ENCODE peak calls at places on chromosomes 6 and 20, in eight cellular contexts. R is osteocyte, C is GM13977, M is GM23338, B is AG10803, D is PC-3, N is endodermal cell, O is lower lobe of right lung. F is an unnamed sample.

GRCh38 chr6:28866342-28867077 is 57.3 kb downstream of the TRIM27 start:
- DNase-seq in R (peak), C (peak), M (peak), B (peak), D (peak), N (peak), O (peak), F (peak)

GRCh38 chr6:150286919-150287318 is 81.9 kb upstream of the IYD start:
- DNase-seq in R (no peak), C (no peak), M (peak), B (no peak), D (no peak), N (no peak), O (no peak), F (no peak)

GRCh38 chr6:135088818-135089809 is 34.5 kb upstream of the HBS1L start:
- DNase-seq in R (no peak), C (peak), M (peak), B (peak), D (peak), N (no peak), O (no peak), F (peak)

GRCh38 chr6:26554669-26555504 is 16.7 kb downstream of the HMGN4 start:
- DNase-seq in R (no peak), C (peak), M (peak), B (peak), D (peak), N (peak), O (no peak), F (peak)

GRCh38 chr20:51446656-51447055 is 95.9 kb downstream of the NFATC2 start:
- DNase-seq in R (no peak), C (no peak), M (no peak), B (peak), D (peak), N (no peak), O (no peak), F (peak)

GRCh38 chr20:59019217-59019616 is at the start of gene TUBB1:
- DNase-seq in R (peak), C (no peak), M (no peak), B (no peak), D (no peak), N (no peak), O (no peak), F (no peak)

GRCh38 chr20:58233881-58234528 is 5.6 kb upstream of the ANKRD60 start:
- DNase-seq in R (peak), C (no peak), M (peak), B (no peak), D (peak), N (peak), O (no peak), F (no peak)

GRCh38 chr6:151576658-151577057 is 82.8 kb downstream of the CCDC170 start:
- DNase-seq in R (no peak), C (no peak), M (no peak), B (no peak), D (peak), N (no peak), O (no peak), F (no peak)

GRCh38 chr6:41455818-41456217 is 90.4 kb upstream of the FOXP4 start:
- DNase-seq in R (no peak), C (no peak), M (no peak), B (no peak), D (no peak), N (peak), O (no peak), F (no peak)

GRCh38 chr20:54029176-54029575 is 41.2 kb downstream of the BCAS1 start:
- DNase-seq in R (no peak), C (no peak), M (no peak), B (peak), D (no peak), N (no peak), O (no peak), F (no peak)

GRCh38 chr6:157456524-157456829 is 75.5 kb downstream of the ZDHHC14 start:
- DNase-seq in R (no peak), C (peak), M (no peak), B (no peak), D (no peak), N (no peak), O (no peak), F (no peak)

GRCh38 chr6:127475823-127476176 is 16.6 kb upstream of the KIAA0408 start:
- DNase-seq in R (no peak), C (no peak), M (no peak), B (no peak), D (no peak), N (no peak), O (no peak), F (no peak)

GRCh38 chr6:134795696-134796095 is 154.2 kb downstream of the ALDH8A1 start:
- DNase-seq in R (no peak), C (no peak), M (peak), B (no peak), D (no peak), N (no peak), O (no peak), F (no peak)

GRCh38 chr6:10407674-10408054 is 7.2 kb downstream of the TFAP2A start:
- DNase-seq in R (no peak), C (no peak), M (no peak), B (peak), D (peak), N (no peak), O (no peak), F (no peak)

GRCh38 chr20:34824026-34824860 is 1.2 kb downstream of the NCOA6 start:
- DNase-seq in R (no peak), C (peak), M (peak), B (peak), D (peak), N (peak), O (peak), F (peak)

GRCh38 chr20:45874576-45874975 is 6.5 kb upstream of the ZSWIM1 start:
- DNase-seq in R (no peak), C (no peak), M (no peak), B (no peak), D (no peak), N (no peak), O (no peak), F (no peak)

GRCh38 chr6:107550241-107550840 is 60.4 kb downstream of the SOBP start:
- DNase-seq in R (peak), C (no peak), M (no peak), B (no peak), D (no peak), N (no peak), O (no peak), F (no peak)

GRCh38 chr6:42200035-42200434 is 5.3 kb upstream of the GUCA1B start:
- DNase-seq in R (no peak), C (no peak), M (no peak), B (peak), D (peak), N (no peak), O (no peak), F (peak)

GRCh38 chr6:87728706-87729105 is 26.7 kb upstream of the AKIRIN2 start:
- DNase-seq in R (no peak), C (no peak), M (no peak), B (no peak), D (no peak), N (no peak), O (no peak), F (no peak)

GRCh38 chr6:35359744-35360348 is 17.5 kb downstream of the PPARD start:
- DNase-seq in R (no peak), C (no peak), M (no peak), B (peak), D (peak), N (no peak), O (no peak), F (peak)

GRCh38 chr20:47907031-47907670 is 121.9 kb upstream of the SULF2 start:
- DNase-seq in R (no peak), C (no peak), M (peak), B (no peak), D (no peak), N (no peak), O (no peak), F (no peak)

GRCh38 chr6:11972806-11973205 is 39.3 kb upstream of the HIVEP1 start:
- DNase-seq in R (no peak), C (no peak), M (no peak), B (peak), D (no peak), N (no peak), O (no peak), F (no peak)

GRCh38 chr6:155432293-155432692 is 23.3 kb downstream of the NOX3 start:
- DNase-seq in R (no peak), C (no peak), M (no peak), B (no peak), D (peak), N (no peak), O (no peak), F (peak)

GRCh38 chr6:70706491-70707123 is 38.9 kb downstream of the SMAP1 start:
- DNase-seq in R (no peak), C (no peak), M (peak), B (peak), D (peak), N (no peak), O (no peak), F (peak)

GRCh38 chr6:18363746-18364145 is 23.4 kb upstream of the RNF144B start:
- DNase-seq in R (no peak), C (no peak), M (no peak), B (no peak), D (no peak), N (no peak), O (no peak), F (no peak)

GRCh38 chr6:3489032-3489757 is 32.3 kb upstream of the SLC22A23 start:
- DNase-seq in R (no peak), C (no peak), M (peak), B (peak), D (peak), N (peak), O (no peak), F (no peak)

GRCh38 chr20:44832724-44833123 is 22.4 kb upstream of the RIMS4 start:
- DNase-seq in R (no peak), C (no peak), M (peak), B (peak), D (peak), N (peak), O (no peak), F (no peak)

GRCh38 chr20:60283281-60283680 is 325.1 kb downstream of the CDH26 start:
- DNase-seq in R (no peak), C (no peak), M (peak), B (no peak), D (peak), N (no peak), O (no peak), F (no peak)

GRCh38 chr6:14957355-14958059 is 288.4 kb upstream of the JARID2 start:
- DNase-seq in R (no peak), C (no peak), M (no peak), B (no peak), D (no peak), N (no peak), O (no peak), F (no peak)

GRCh38 chr6:80638222-80639055 is 532.0 kb downstream of the BCKDHB start:
- DNase-seq in R (no peak), C (peak), M (peak), B (peak), D (peak), N (peak), O (peak), F (peak)

GRCh38 chr6:20633566-20634340 is 99.5 kb downstream of the CDKAL1 start:
- DNase-seq in R (no peak), C (no peak), M (no peak), B (peak), D (no peak), N (no peak), O (no peak), F (no peak)

GRCh38 chr6:156776841-156777576 is at the start of gene ARID1B:
- DNase-seq in R (peak), C (peak), M (peak), B (peak), D (peak), N (peak), O (peak), F (peak)

GRCh38 chr6:78861509-78861908 is 5.8 kb upstream of the IRAK1BP1 start:
- DNase-seq in R (no peak), C (no peak), M (no peak), B (no peak), D (peak), N (no peak), O (no peak), F (no peak)

GRCh38 chr6:30683137-30683979 is 3.1 kb downstream of the PPP1R18 start:
- DNase-seq in R (no peak), C (peak), M (no peak), B (no peak), D (no peak), N (no peak), O (no peak), F (no peak)

GRCh38 chr6:35146453-35146852 is 5.3 kb upstream of the TCP11 start:
- DNase-seq in R (no peak), C (peak), M (peak), B (peak), D (peak), N (peak), O (peak), F (peak)

GRCh38 chr6:112683106-112683505 is 336.0 kb downstream of the RFPL4B start:
- DNase-seq in R (no peak), C (no peak), M (no peak), B (no peak), D (no peak), N (no peak), O (no peak), F (no peak)

DNA sequence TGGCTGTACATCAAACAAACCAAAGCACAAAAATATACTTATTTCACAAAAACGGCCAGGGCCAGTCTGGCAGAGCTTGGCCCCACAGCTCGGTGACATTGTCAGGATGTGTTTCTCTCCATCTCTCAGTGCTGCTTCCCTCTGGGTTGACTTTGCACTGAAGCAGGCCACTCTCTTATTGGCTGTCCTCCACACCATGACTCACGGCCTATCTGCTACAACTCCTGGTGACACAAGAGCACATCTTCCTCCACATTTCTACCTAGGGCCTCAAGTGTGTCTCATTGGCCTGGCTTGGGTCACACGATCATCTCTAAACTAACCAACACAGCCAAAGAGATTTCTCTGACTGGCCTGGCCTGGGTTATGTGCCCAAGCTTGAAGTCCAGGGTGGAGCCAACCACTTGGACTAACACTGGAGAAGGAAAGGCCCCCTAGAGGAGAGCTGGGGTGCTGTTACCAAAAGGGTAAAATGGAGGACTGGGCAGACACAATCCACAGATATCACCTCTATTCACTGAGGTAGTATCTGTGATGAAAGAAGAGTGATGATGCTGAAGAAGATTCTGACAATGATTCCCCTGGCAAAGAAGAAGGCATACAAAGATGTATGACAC is 159.8 kb upstream of the TSHZ2 start:
- DNase-seq in R (no peak), C (no peak), M (peak), B (no peak), D (no peak), N (peak), O (no peak), F (no peak)
- TF ChIP-seq CTCF in R (no peak), C (no peak), M (peak), B (no peak), D (no peak), N (peak), O (no peak), F (no peak)

GRCh38 chr6:162904069-162904663 is 176.4 kb downstream of the PACRG start:
- DNase-seq in R (no peak), C (no peak), M (no peak), B (no peak), D (no peak), N (no peak), O (no peak), F (no peak)

GRCh38 chr6:162900503-162900902 is 172.7 kb downstream of the PACRG start:
- DNase-seq in R (no peak), C (no peak), M (no peak), B (no peak), D (no peak), N (no peak), O (no peak), F (no peak)

GRCh38 chr6:162898011-162898410 is 170.2 kb downstream of the PACRG start:
- DNase-seq in R (no peak), C (no peak), M (no peak), B (no peak), D (no peak), N (no peak), O (no peak), F (no peak)

DNA sequence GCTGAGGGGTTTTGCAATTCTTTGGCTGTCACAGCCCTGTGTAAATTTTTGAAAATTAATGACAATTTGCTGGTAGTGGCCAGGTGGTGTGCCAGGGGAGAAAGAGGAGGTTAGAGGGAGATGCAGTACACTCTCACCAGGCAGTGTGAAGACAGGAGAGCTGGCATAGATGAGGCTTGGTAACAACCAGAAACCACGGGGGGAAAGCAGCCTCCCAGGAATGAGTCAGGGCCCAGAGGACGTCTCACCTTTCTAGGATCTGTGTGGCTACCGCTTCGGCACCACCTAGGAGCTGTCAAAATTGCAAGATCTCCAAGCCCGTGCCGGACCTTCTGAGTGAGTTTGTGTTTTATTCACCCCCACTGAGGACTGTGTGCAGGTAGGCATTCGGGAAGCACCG is 171.4 kb downstream of the PACRG start:
- DNase-seq in R (no peak), C (no peak), M (no peak), B (no peak), D (no peak), N (peak), O (no peak), F (no peak)
- TF ChIP-seq CTCF in R (no peak), C (no peak), M (no peak), B (no peak), D (no peak), N (no peak), O (no peak), F (no peak)

DNA sequence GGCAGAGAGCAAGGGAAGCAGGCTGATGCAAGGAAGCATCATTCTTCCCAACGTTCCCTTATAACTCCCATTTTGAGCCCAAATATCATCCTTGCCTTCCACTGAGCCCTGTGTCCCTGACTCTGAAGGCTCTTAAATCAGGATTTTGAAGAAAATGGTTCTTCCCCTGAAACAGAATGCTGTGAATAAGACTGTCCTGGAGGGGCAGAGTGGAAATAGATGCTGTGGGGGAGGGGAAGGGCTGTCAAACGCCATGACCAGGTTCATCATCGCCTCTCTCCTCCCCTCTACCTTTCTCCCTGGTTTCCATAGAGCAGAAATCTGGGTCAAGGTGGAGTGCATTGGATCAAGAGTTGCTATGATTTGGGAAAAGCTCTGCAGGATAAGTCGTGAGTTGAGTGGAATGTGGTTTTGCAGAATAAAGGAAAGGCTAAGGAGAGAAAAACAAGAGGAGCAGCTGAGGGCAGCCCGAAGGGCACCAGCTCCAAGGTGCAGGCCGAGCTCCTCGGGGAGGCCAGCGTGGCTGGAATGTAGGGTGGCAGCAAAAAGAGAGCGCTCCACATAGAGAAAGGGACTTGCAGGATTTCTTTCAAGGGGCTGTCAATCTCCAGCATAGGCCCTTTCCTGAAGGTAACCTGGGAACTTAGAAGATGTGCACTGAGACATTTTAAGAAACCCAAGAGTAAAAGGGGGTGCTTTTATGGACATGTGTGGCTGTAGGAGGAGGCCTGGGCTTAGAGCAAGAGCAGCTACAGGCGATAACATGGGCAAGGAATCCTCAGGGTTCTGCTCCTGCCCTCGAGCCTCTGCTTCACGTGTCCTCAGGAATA is 120.8 kb upstream of the CDYL start:
- DNase-seq in R (peak), C (no peak), M (peak), B (no peak), D (no peak), N (no peak), O (no peak), F (no peak)
- TF ChIP-seq CTCF in R (no peak), C (no peak), M (no peak), B (no peak), D (no peak), N (no peak), O (no peak), F (no peak)

DNA sequence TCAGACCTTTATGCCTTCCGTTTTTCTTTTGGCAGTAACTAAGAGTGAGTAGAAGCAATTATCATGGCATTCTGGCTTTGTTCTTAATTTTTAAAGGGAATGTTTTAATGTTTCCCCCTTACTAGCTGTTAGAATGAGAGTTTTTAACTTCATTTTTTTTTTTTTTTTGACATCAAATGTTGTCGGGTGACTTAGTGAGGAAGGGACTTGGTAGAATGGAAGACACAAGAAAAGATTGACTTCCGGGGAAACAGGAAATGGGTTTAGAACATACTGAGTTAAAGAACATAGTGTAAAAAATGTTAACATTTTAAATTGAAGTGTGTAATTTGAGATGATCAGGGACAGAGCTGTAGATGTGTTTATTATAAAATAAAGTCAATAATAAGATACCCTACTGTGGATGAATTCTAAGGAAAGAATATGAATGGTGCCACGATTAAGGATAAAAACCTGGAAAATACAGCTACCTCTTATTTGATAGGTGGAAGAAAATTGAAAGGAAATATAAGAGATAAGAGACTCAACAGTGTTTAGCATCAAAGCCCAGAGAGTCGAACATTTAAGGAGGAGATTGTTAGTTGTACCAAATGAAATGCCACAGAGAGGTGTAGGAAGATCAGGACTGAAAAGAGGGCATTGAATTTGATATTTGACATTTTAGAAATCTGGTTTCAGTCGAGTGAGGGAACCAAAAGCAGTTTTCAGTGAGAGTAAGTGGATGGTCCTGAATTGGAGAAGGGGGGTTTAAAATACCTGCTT is 9.4 kb downstream of the HSF2 start:
- DNase-seq in R (no peak), C (no peak), M (no peak), B (no peak), D (no peak), N (no peak), O (no peak), F (no peak)
- TF ChIP-seq CTCF in R (no peak), C (no peak), M (no peak), B (no peak), D (no peak), N (no peak), O (no peak), F (no peak)

DNA sequence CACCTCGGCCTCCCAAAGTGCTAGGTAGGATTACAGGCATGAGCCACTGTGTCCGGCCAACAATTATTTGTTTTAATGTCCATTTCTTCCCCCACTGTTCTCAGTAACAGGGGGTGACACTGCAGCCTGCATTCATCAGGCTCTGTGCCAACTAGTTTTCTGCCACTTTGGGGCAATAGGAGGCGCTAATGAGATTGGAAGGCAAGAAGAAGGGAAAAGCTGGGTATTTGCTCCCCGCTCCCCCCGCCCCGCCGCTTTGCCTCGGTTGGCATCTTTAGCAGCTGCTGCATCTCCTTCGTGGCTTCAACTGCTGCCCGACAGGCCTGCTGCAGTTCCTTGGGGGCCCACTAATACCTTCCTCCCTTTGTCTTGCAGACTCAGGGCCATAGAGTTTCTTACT is 35.0 kb upstream of the MDGA1 start:
- DNase-seq in R (no peak), C (no peak), M (peak), B (no peak), D (no peak), N (peak), O (no peak), F (no peak)
- TF ChIP-seq CTCF in R (no peak), C (peak), M (peak), B (no peak), D (peak), N (peak), O (no peak), F (peak)

F was measured in HFFc6.